ENCODE peak calls at places on chromosomes 16 and 17, in four cellular contexts. One of them, this sample, is unnamed.

GRCh38 chr17:81110488-81111040 is 54.7 kb upstream of the PVALEF start:
- DNase-seq in ecto neural progenitor cell: no peak
- DNase-seq in H54: no peak
- DNase-seq in mammary epithelial cell: no peak
- DNase-seq in this sample: no peak

GRCh38 chr16:70686376-70687171 is 721 bp upstream of the MTSS2 start:
- DNase-seq in ecto neural progenitor cell: no peak
- DNase-seq in H54: no peak
- DNase-seq in mammary epithelial cell: no peak
- DNase-seq in this sample: no peak

GRCh38 chr16:2720719-2721633 is 952 bp upstream of the PRSS27 start:
- DNase-seq in ecto neural progenitor cell: peak
- DNase-seq in H54: peak
- DNase-seq in mammary epithelial cell: peak
- DNase-seq in this sample: peak

GRCh38 chr17:13931752-13932477 is 137.4 kb upstream of the COX10 start:
- DNase-seq in ecto neural progenitor cell: no peak
- DNase-seq in H54: no peak
- DNase-seq in mammary epithelial cell: peak
- DNase-seq in this sample: peak

GRCh38 chr16:85417156-85417860 is 195.8 kb upstream of the GSE1 start:
- DNase-seq in ecto neural progenitor cell: no peak
- DNase-seq in H54: no peak
- DNase-seq in mammary epithelial cell: no peak
- DNase-seq in this sample: no peak

GRCh38 chr16:84453061-84453752 is 51.3 kb downstream of the MEAK7 start:
- DNase-seq in ecto neural progenitor cell: no peak
- DNase-seq in H54: no peak
- DNase-seq in mammary epithelial cell: no peak
- DNase-seq in this sample: no peak

GRCh38 chr17:57875109-57876022 is 25.5 kb upstream of the MRPS23 start:
- DNase-seq in ecto neural progenitor cell: peak
- DNase-seq in H54: peak
- DNase-seq in mammary epithelial cell: peak
- DNase-seq in this sample: peak

GRCh38 chr17:79774561-79774975 is 3.4 kb upstream of the CBX2 start:
- DNase-seq in ecto neural progenitor cell: no peak
- DNase-seq in H54: no peak
- DNase-seq in mammary epithelial cell: no peak
- DNase-seq in this sample: no peak

GRCh38 chr17:35981908-35982330 is 622 bp upstream of the CCL16 start:
- DNase-seq in ecto neural progenitor cell: no peak
- DNase-seq in H54: no peak
- DNase-seq in mammary epithelial cell: no peak
- DNase-seq in this sample: no peak